ENCODE peak calls at places on chromosomes 11 and 22, in five cellular contexts. K is lower lobe of right lung; B is effector memory CD4-positive, alpha-beta T cell; L is kidney; I is HepG2. R is an unnamed sample. For H3K4me1, the result is how much of the 10 kb centered on the place peaks cover.

GRCh38 chr22:48099671-48100070 is 1337.2 kb downstream of the TBC1D22A start:
- DNase-seq in K (no peak), B (no peak), L (no peak), I (no peak), R (no peak)

GRCh38 chr22:24952837-24953293 is 349 bp downstream of the KIAA1671 start:
- DNase-seq in K (peak), B (no peak), L (peak), I (peak), R (peak)

GRCh38 chr11:35892166-35892565 is 51.7 kb upstream of the LDLRAD3 start:
- DNase-seq in K (no peak), B (no peak), L (no peak), I (no peak), R (no peak)

GRCh38 chr11:11568651-11569229 is 53.1 kb downstream of the GALNT18 start:
- DNase-seq in K (no peak), B (no peak), L (no peak), I (no peak), R (no peak)

GRCh38 chr11:109853156-109853776 is 239.9 kb upstream of the ZC3H12C start:
- DNase-seq in K (no peak), B (no peak), L (no peak), I (peak), R (no peak)

GRCh38 chr22:32018056-32018455 is 25.0 kb upstream of the SLC5A1 start:
- DNase-seq in K (no peak), B (no peak), L (no peak), I (no peak), R (no peak)

GRCh38 chr22:49738566-49738965 is 89.1 kb downstream of the BRD1 start:
- DNase-seq in K (no peak), B (no peak), L (peak), I (no peak), R (no peak)

GRCh38 chr11:116314012-116314411 is 458.8 kb downstream of the BUD13 start:
- DNase-seq in K (no peak), B (no peak), L (no peak), I (no peak), R (no peak)

GRCh38 chr11:8838248-8838647 is 72.7 kb upstream of the AKIP1 start:
- DNase-seq in K (no peak), B (no peak), L (no peak), I (no peak), R (no peak)

GRCh38 chr22:20128902-20129746 is 2.5 kb upstream of the ZDHHC8 start:
- DNase-seq in K (no peak), B (peak), L (no peak), I (peak), R (peak)

GRCh38 chr11:104795511-104796213 is 102.6 kb downstream of the CASP12 start:
- DNase-seq in K (no peak), B (no peak), L (no peak), I (no peak), R (no peak)

GRCh38 chr11:61477734-61478148 is 30.8 kb upstream of the LRRC10B start:
- DNase-seq in K (no peak), B (peak), L (no peak), I (no peak), R (peak)

GRCh38 chr11:34542085-34542484 is 28.5 kb upstream of the ELF5 start:
- DNase-seq in K (no peak), B (no peak), L (no peak), I (no peak), R (no peak)

GRCh38 chr11:64754124-64754918 is 5.5 kb downstream of the PYGM start:
- DNase-seq in K (no peak), B (no peak), L (peak), I (no peak), R (peak)

GRCh38 chr11:28981331-28981865 is 873.2 kb downstream of the METTL15 start:
- DNase-seq in K (no peak), B (no peak), L (no peak), I (no peak), R (no peak)

GRCh38 chr11:89498845-89499448 is 7.8 kb upstream of the NOX4 start:
- DNase-seq in K (no peak), B (no peak), L (no peak), I (peak), R (peak)

GRCh38 chr22:49966716-49967332 is 6.3 kb downstream of the PIM3 start:
- DNase-seq in K (peak), B (no peak), L (peak), I (peak), R (peak)

GRCh38 chr11:20474951-20475517 is 87.5 kb downstream of the PRMT3 start:
- DNase-seq in K (no peak), B (no peak), L (no peak), I (no peak), R (no peak)

GRCh38 chr11:36023922-36024321 is 80.1 kb downstream of the LDLRAD3 start:
- DNase-seq in K (no peak), B (no peak), L (no peak), I (no peak), R (no peak)

GRCh38 chr11:69481393-69481844 is at the start of gene LINC01488:
- DNase-seq in K (peak), B (no peak), L (peak), I (no peak), R (no peak)

GRCh38 chr11:113994077-113994954 is 19.4 kb downstream of the HTR3A start:
- DNase-seq in K (no peak), B (peak), L (no peak), I (no peak), R (no peak)

GRCh38 chr11:65888163-65888814 is at the start of gene FIBP:
- DNase-seq in K (peak), B (peak), L (peak), I (peak), R (peak)

GRCh38 chr11:27339940-27340339 is 23.1 kb downstream of the CCDC34 start:
- DNase-seq in K (no peak), B (no peak), L (no peak), I (no peak), R (no peak)

GRCh38 chr11:133815636-133816035 is 29.7 kb downstream of the SPATA19 start:
- DNase-seq in K (no peak), B (no peak), L (no peak), I (no peak), R (no peak)

GRCh38 chr11:75273331-75273988 is 32.9 kb downstream of the TPBGL start:
- DNase-seq in K (no peak), B (no peak), L (peak), I (no peak), R (no peak)

GRCh38 chr11:92415246-92415645 is 190.6 kb downstream of the FAT3 start:
- DNase-seq in K (no peak), B (no peak), L (no peak), I (no peak), R (no peak)

GRCh38 chr11:31655483-31655882 is 145.9 kb downstream of the ELP4 start:
- DNase-seq in K (no peak), B (no peak), L (no peak), I (peak), R (no peak)

GRCh38 chr11:13487661-13488030 is 8.2 kb downstream of the PTH start:
- DNase-seq in K (no peak), B (peak), L (no peak), I (peak), R (peak)

GRCh38 chr11:17612221-17613188 is 65.4 kb downstream of the OTOG start:
- DNase-seq in K (peak), B (no peak), L (no peak), I (no peak), R (no peak)

DNA sequence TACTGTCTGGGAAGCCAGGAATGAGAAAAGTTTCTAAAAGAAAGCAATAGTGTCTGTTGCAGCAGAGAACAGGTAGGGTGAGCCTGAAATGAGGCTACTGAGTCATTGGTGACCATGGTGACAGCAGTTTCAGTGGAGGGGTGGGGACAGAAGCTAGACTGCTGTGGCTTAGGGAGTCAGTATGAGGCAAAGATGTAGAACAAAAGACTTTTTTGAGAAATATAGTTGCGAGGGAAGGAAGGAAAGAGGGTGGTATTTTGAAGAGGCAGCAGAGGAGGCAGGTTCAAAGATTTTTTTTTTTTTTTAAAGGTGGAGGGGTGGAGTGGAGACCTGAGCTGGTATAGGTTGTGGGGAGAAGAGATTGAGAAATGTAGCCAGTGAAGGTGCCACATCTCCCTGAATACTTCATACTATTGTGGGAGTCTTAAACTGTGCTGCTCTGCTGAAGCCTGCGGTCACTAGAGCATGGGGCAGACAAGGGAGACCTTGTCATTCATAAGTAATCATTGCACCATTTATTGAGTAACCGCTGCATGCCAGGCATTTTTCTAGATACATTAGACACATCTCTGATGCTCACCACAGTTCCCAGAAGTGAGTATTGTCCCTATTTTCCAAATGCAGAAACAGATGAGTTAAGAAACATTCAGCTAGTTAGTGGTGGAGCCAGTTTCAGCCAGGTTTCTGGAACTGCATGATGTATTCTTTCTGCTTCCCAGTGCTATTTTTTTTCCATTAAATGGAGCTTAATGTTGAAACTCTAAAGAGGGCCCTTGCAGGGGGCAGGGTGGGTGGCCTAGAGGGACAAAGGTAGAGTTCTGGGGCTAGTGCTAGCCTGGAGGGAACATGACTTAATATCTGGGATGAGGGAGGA is 49.9 kb downstream of the STIM1 start:
- DNase-seq in K (peak), B (peak), L (no peak), I (peak), R (no peak)
- H3K4me1 ChIP-seq in K (half or more), B (half or more), L (under half), I (half or more), R (under half)

GRCh38 chr11:18939314-18939713 is at the start of gene MRGPRX1:
- DNase-seq in K (no peak), B (no peak), L (no peak), I (no peak), R (no peak)
- H3K27ac ChIP-seq in K (no peak), B (no peak), L (no peak), I (no peak), R (no peak)

DNA sequence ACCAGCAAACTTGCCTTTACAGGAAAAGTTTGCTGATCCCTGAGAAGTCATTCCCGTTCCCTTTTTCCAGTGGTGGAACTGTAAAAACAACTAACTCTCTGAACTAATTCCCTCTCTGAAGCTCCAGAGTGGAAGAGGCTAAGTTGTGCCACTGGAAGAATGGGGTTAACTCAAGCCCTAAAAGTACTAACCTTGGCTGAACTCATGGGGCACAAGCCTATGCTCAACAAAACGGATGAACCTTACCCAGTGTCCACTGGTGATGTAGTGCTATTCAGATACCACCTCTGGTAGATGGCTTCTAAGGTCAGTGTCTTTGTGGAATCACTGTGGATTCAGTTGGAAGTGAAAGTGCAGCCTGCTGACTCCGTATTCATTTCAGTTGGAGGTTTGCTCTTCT is 59.9 kb upstream of the GNAZ start:
- DNase-seq in K (no peak), B (no peak), L (no peak), I (no peak), R (no peak)
- H3K4me1 ChIP-seq in K (under half), B (under half), L (under half), I (under half), R (under half)

DNA sequence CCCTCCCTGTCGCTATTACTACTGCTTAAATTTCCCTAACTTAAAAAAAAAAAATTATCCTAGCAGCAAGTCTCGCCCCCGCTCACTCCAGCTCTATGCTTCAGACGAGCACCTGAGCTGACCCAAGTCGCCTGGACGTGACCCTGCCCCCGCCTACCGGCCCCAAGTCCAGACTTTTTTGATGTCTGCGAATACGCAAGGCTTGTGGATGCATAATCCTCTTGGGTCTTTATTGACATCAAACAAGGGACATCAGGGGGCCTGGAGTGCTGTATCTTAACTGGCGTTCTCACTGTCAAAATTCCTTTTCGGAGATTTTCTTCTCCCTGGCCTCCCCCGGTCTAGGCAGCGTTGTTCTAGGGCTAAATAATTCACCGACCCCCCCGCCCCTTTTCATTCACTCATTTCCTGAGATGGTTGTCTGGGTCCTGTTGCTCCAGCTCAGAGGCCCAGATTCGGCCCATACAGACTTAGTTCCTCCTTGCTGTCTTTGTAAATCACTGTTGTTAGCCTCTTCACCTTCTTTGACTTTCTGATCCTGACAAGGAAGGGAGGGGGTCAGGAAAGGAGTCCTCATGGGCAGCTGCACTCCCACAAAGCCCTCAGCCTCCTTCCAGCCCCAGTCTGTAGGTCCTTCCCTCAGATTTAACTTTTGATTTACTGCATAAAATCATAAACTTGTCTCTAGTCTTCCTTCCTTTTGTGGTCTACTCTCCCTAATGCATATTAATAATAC is 596 bp upstream of the LRP4 start:
- DNase-seq in K (no peak), B (no peak), L (no peak), I (no peak), R (no peak)
- H3K27ac ChIP-seq in K (peak), B (no peak), L (no peak), I (no peak), R (peak)

GRCh38 chr11:1151366-1152315 is 6.1 kb upstream of the MUC5AC start:
- DNase-seq in K (no peak), B (no peak), L (peak), I (no peak), R (no peak)

GRCh38 chr11:1155274-1155693 is 2.5 kb upstream of the MUC5AC start:
- DNase-seq in K (no peak), B (no peak), L (no peak), I (no peak), R (no peak)

GRCh38 chr11:1152316-1153104 is 5.2 kb upstream of the MUC5AC start:
- DNase-seq in K (no peak), B (no peak), L (no peak), I (peak), R (no peak)

GRCh38 chr11:1153105-1153950 is 4.4 kb upstream of the MUC5AC start:
- DNase-seq in K (no peak), B (no peak), L (peak), I (peak), R (no peak)

GRCh38 chr11:1153951-1154487 is 3.7 kb upstream of the MUC5AC start:
- DNase-seq in K (peak), B (no peak), L (peak), I (peak), R (peak)
- H3K4me1 ChIP-seq in K (under half), B (under half), L (under half), I (under half), R (under half)

GRCh38 chr11:102476812-102477211 is 24.2 kb upstream of the TMEM123 start:
- DNase-seq in K (no peak), B (no peak), L (no peak), I (peak), R (peak)
- H3K27ac ChIP-seq in K (peak), B (no peak), L (no peak), I (peak), R (peak)

R was measured in body of pancreas.